ENCODE peak calls at places on chromosomes 13 and 19, in four cellular contexts. C, L, Q and T are unnamed samples.

GRCh38 chr13:51822106-51822840 is 18.3 kb upstream of the DHRS12 start:
- DNase-seq in C (no peak), L (no peak), Q (no peak), T (no peak)

GRCh38 chr19:17348700-17349099 is 11.3 kb downstream of the GTPBP3 start:
- DNase-seq in C (peak), L (peak), Q (peak), T (peak)

GRCh38 chr13:94384217-94384905 is 95.1 kb downstream of the DCT start:
- DNase-seq in C (no peak), L (peak), Q (no peak), T (no peak)

GRCh38 chr19:57434386-57435061 is 601 bp upstream of the ZNF749 start:
- DNase-seq in C (no peak), L (no peak), Q (peak), T (peak)

GRCh38 chr19:16442386-16443276 is 29.1 kb downstream of the EPS15L1 start:
- DNase-seq in C (no peak), L (no peak), Q (no peak), T (no peak)

GRCh38 chr19:41928221-41928683 is at the start of gene ERFL:
- DNase-seq in C (no peak), L (no peak), Q (no peak), T (no peak)

GRCh38 chr13:32660227-32660626 is 74.0 kb downstream of the PDS5B start:
- DNase-seq in C (no peak), L (no peak), Q (no peak), T (no peak)

GRCh38 chr13:42153371-42153770 is 104.9 kb downstream of the DGKH start:
- DNase-seq in C (no peak), L (peak), Q (no peak), T (no peak)

GRCh38 chr19:7507884-7508283 is 8.0 kb upstream of the ZNF358 start:
- DNase-seq in C (peak), L (peak), Q (peak), T (peak)

GRCh38 chr13:112734696-112735547 is 45.1 kb downstream of the ATP11A start:
- DNase-seq in C (no peak), L (peak), Q (no peak), T (no peak)

GRCh38 chr13:48220592-48221300 is 12.3 kb upstream of the ITM2B start:
- DNase-seq in C (no peak), L (no peak), Q (no peak), T (no peak)

GRCh38 chr13:93151277-93151676 is 75.3 kb upstream of the GPC6 start:
- DNase-seq in C (no peak), L (peak), Q (no peak), T (no peak)

GRCh38 chr19:31340059-31341025 is 8.9 kb downstream of the TSHZ3 start:
- DNase-seq in C (no peak), L (peak), Q (peak), T (no peak)

GRCh38 chr19:29690842-29691241 is 24.2 kb downstream of the C19orf12 start:
- DNase-seq in C (no peak), L (peak), Q (peak), T (peak)

GRCh38 chr19:2199215-2199614 is 35.5 kb downstream of the DOT1L start:
- DNase-seq in C (no peak), L (no peak), Q (peak), T (peak)

GRCh38 chr19:5803441-5803751 is 1.5 kb upstream of the NRTN start:
- DNase-seq in C (no peak), L (no peak), Q (no peak), T (no peak)

GRCh38 chr13:24396821-24397220 is 87.4 kb downstream of the C1QTNF9 start:
- DNase-seq in C (no peak), L (no peak), Q (no peak), T (no peak)

GRCh38 chr13:49586717-49587116 is 1.4 kb upstream of the RCBTB1 start:
- DNase-seq in C (no peak), L (no peak), Q (no peak), T (no peak)

GRCh38 chr13:45269204-45269603 is 68.4 kb upstream of the KCTD4 start:
- DNase-seq in C (no peak), L (peak), Q (no peak), T (peak)

GRCh38 chr19:588758-589692 is 656 bp upstream of the HCN2 start:
- DNase-seq in C (no peak), L (no peak), Q (peak), T (no peak)

GRCh38 chr13:44930907-44931676 is 58.2 kb downstream of the NUFIP1 start:
- DNase-seq in C (no peak), L (no peak), Q (no peak), T (peak)

GRCh38 chr13:78241278-78241919 is 322.8 kb upstream of the EDNRB start:
- DNase-seq in C (peak), L (peak), Q (peak), T (peak)

GRCh38 chr13:97286317-97287046 is 64.3 kb downstream of the MBNL2 start:
- DNase-seq in C (no peak), L (no peak), Q (no peak), T (no peak)

GRCh38 chr19:43812259-43812658 is 10.0 kb upstream of the LYPD5 start:
- DNase-seq in C (no peak), L (no peak), Q (no peak), T (no peak)

GRCh38 chr13:31160857-31161582 is 684 bp downstream of the HSPH1 start:
- DNase-seq in C (no peak), L (peak), Q (no peak), T (peak)

GRCh38 chr19:33809960-33810359 is 13.3 kb downstream of the KCTD15 start:
- DNase-seq in C (no peak), L (peak), Q (no peak), T (no peak)

GRCh38 chr19:38061294-38061693 is 154.3 kb downstream of the SIPA1L3 start:
- DNase-seq in C (no peak), L (peak), Q (no peak), T (no peak)

GRCh38 chr13:20161275-20161950 is 561 bp upstream of the GJA3 start:
- DNase-seq in C (no peak), L (no peak), Q (no peak), T (no peak)

GRCh38 chr19:3899531-3900294 is 19.2 kb downstream of the ATCAY start:
- DNase-seq in C (no peak), L (no peak), Q (no peak), T (no peak)

GRCh38 chr19:45352471-45352870 is 11.9 kb downstream of the KLC3 start:
- DNase-seq in C (no peak), L (no peak), Q (no peak), T (no peak)

GRCh38 chr19:4414800-4415251 is 12.4 kb downstream of the CHAF1A start:
- DNase-seq in C (no peak), L (peak), Q (no peak), T (peak)

GRCh38 chr13:97347255-97347653 is 86.7 kb upstream of the RAP2A start:
- DNase-seq in C (no peak), L (no peak), Q (no peak), T (no peak)

GRCh38 chr13:76667551-76667950 is 218.7 kb downstream of the KCTD12 start:
- DNase-seq in C (no peak), L (peak), Q (no peak), T (peak)

GRCh38 chr19:55101261-55101660 is 16.2 kb downstream of the PPP1R12C start:
- DNase-seq in C (no peak), L (no peak), Q (no peak), T (no peak)
- H3K23ac ChIP-seq in C (no peak), L (no peak), Q (no peak), T (no peak)

GRCh38 chr13:28159057-28159456 is 20.7 kb downstream of the PAN3 start:
- DNase-seq in C (no peak), L (no peak), Q (no peak), T (no peak)
- H3K4ac ChIP-seq in C (no peak), L (no peak), Q (no peak), T (no peak)

GRCh38 chr13:101512650-101513049 is 60.2 kb downstream of the ITGBL1 start:
- DNase-seq in C (no peak), L (no peak), Q (no peak), T (no peak)
- H3K56ac ChIP-seq in C (no peak), L (no peak), Q (no peak), T (no peak)

GRCh38 chr19:47719047-47719885 is 6.0 kb downstream of the EHD2 start:
- DNase-seq in C (no peak), L (peak), Q (no peak), T (no peak)

GRCh38 chr19:47714339-47714738 is 1.1 kb downstream of the EHD2 start:
- DNase-seq in C (no peak), L (no peak), Q (no peak), T (peak)

GRCh38 chr19:47720669-47721068 is 7.4 kb downstream of the EHD2 start:
- DNase-seq in C (no peak), L (no peak), Q (no peak), T (no peak)

GRCh38 chr19:47713046-47714021 is at the start of gene EHD2:
- DNase-seq in C (no peak), L (peak), Q (peak), T (peak)

DNA sequence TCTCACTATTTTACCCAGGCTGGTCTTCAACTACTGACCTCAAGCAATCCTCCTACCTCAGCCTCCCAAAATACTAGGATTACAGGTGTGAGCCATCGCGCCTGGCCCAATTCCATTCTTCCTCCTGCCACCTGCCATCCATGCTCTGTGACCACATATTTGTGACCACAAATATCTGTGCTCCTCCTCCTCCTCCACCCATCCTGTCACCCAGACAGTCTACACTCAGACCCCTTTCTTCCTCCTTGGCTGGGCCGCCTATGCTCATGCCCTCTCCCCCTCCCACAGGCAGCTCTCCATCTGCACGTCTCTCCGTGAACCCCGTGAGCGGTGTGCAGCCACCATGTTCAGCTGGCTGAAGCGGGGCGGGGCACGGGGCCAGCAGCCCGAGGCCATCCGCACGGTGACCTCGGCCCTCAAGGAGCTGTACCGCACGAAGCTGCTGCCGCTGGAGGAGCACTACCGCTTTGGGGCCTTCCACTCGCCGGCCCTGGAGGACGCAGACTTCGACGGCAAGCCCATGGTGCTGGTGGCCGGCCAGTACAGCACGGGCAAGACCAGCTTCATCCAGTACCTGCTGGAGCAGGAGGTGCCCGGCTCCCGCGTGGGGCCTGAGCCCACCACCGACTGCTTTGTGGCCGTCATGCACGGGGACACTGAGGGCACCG is 3.2 kb downstream of the EHD2 start:
- DNase-seq in C (no peak), L (no peak), Q (no peak), T (no peak)
- H3K23ac ChIP-seq in C (no peak), L (peak), Q (no peak), T (no peak)